ENCODE peak calls at places on chromosomes 6 and 20, in five cellular contexts. B, W, R, L and A are unnamed samples.

GRCh38 chr6:7561153-7561964 is 19.9 kb downstream of the DSP start:
- DNase-seq in B (peak; percentile 99), W (no peak), R (peak; percentile 85), L (no peak), A (peak; percentile 64)

GRCh38 chr6:6806793-6807518 is 218.4 kb downstream of the LY86 start:
- DNase-seq in B (no peak), W (no peak), R (no peak), L (no peak), A (no peak)

GRCh38 chr20:13822459-13822858 is 37.6 kb downstream of the NDUFAF5 start:
- DNase-seq in B (no peak), W (no peak), R (no peak), L (no peak), A (no peak)

GRCh38 chr6:159913375-159913774 is 22.6 kb downstream of the MAS1 start:
- DNase-seq in B (no peak), W (no peak), R (no peak), L (no peak), A (no peak)

GRCh38 chr6:89353702-89354392 is 1.3 kb upstream of the UBE2J1 start:
- DNase-seq in B (peak; percentile 61), W (no peak), R (no peak), L (no peak), A (peak; percentile 11)

GRCh38 chr6:5461365-5461764 is 200.1 kb downstream of the FARS2 start:
- DNase-seq in B (no peak), W (no peak), R (no peak), L (no peak), A (no peak)

GRCh38 chr20:36585410-36586125 is 12.2 kb downstream of the TGIF2 start:
- DNase-seq in B (no peak), W (no peak), R (no peak), L (no peak), A (peak; percentile 40)

GRCh38 chr20:5786930-5787826 is 37.0 kb downstream of the SHLD1 start:
- DNase-seq in B (no peak), W (no peak), R (peak; percentile 22), L (no peak), A (peak; percentile 48)

GRCh38 chr6:153130515-153131036 is 506 bp downstream of the RGS17 start:
- DNase-seq in B (no peak), W (no peak), R (no peak), L (peak; percentile 57), A (no peak)

GRCh38 chr20:56439784-56440291 is 27.8 kb downstream of the CASS4 start:
- DNase-seq in B (no peak), W (peak; percentile 88), R (no peak), L (no peak), A (no peak)

GRCh38 chr20:49786671-49787370 is 25.8 kb upstream of the SLC9A8 start:
- DNase-seq in B (no peak), W (no peak), R (no peak), L (no peak), A (no peak)

GRCh38 chr20:3090565-3090964 is 6.0 kb upstream of the AVP start:
- DNase-seq in B (no peak), W (no peak), R (no peak), L (no peak), A (no peak)

GRCh38 chr20:50050660-50051308 is 62.2 kb downstream of the UBE2V1 start:
- DNase-seq in B (no peak), W (no peak), R (no peak), L (no peak), A (no peak)

GRCh38 chr20:37902504-37903313 is at the start of gene VSTM2L:
- DNase-seq in B (peak; percentile 35), W (no peak), R (no peak), L (peak; percentile 42), A (peak; percentile 27)

GRCh38 chr6:12150812-12151432 is 138.8 kb downstream of the HIVEP1 start:
- DNase-seq in B (no peak), W (no peak), R (peak; percentile 21), L (peak; percentile 56), A (no peak)

GRCh38 chr6:13119549-13119948 is 208.8 kb downstream of the TBC1D7 start:
- DNase-seq in B (no peak), W (no peak), R (no peak), L (no peak), A (no peak)

GRCh38 chr20:32439132-32439829 is 81.2 kb downstream of the ASXL1 start:
- DNase-seq in B (no peak), W (no peak), R (no peak), L (no peak), A (no peak)

GRCh38 chr6:3414704-3415453 is 42.0 kb downstream of the SLC22A23 start:
- DNase-seq in B (peak; percentile 44), W (no peak), R (no peak), L (no peak), A (peak; percentile 1)

GRCh38 chr6:63897459-63897858 is 261.9 kb downstream of the PHF3 start:
- DNase-seq in B (no peak), W (no peak), R (no peak), L (no peak), A (no peak)

GRCh38 chr6:436308-437041 is 44.9 kb downstream of the IRF4 start:
- DNase-seq in B (no peak), W (no peak), R (no peak), L (no peak), A (no peak)

GRCh38 chr20:51574248-51575033 is 31.9 kb upstream of the NFATC2 start:
- DNase-seq in B (no peak), W (no peak), R (no peak), L (no peak), A (no peak)

GRCh38 chr20:40651121-40651520 is 37.9 kb downstream of the MAFB start:
- DNase-seq in B (no peak), W (no peak), R (no peak), L (no peak), A (no peak)

GRCh38 chr6:160278311-160278710 is 19.7 kb upstream of the SLC22A2 start:
- DNase-seq in B (no peak), W (no peak), R (no peak), L (no peak), A (no peak)

GRCh38 chr20:36856196-36856595 is 19.7 kb upstream of the TLDC2 start:
- DNase-seq in B (no peak), W (peak; percentile 27), R (no peak), L (no peak), A (no peak)

GRCh38 chr20:57993738-57994431 is 234.6 kb downstream of the ANKRD60 start:
- DNase-seq in B (no peak), W (no peak), R (peak; percentile 79), L (no peak), A (no peak)